ENCODE peak calls at places on chromosomes 3 and 15, in ten cellular contexts. One of them, this sample, is unnamed.

GRCh38 chr3:29100292-29100691 is 180.6 kb upstream of the RBMS3 start:
- DNase-seq in HFF-Myc: no peak
- DNase-seq in A549: no peak
- DNase-seq in mesothelial cell of epicardium: no peak
- DNase-seq in endothelial cell: no peak
- DNase-seq in cardiac muscle cell: peak; percentile 10
- DNase-seq in activated T-helper 1 cell treated with anti-CD3 and anti-CD28 coated beads, Interleukin-2, amount 50 U/mL, for 16 hours: no peak
- DNase-seq in HTR-8/SVneo: no peak
- DNase-seq in ovary: no peak
- DNase-seq in GDM1: no peak
- DNase-seq in this sample: no peak

GRCh38 chr15:26391556-26392229 is 381.2 kb downstream of the GABRB3 start:
- DNase-seq in mesothelial cell of epicardium: no peak
- DNase-seq in HTR-8/SVneo: no peak
- DNase-seq in ovary: no peak
- DNase-seq in cardiac muscle cell: no peak
- DNase-seq in endothelial cell: no peak
- DNase-seq in activated T-helper 1 cell treated with anti-CD3 and anti-CD28 coated beads, Interleukin-2, amount 50 U/mL, for 16 hours: no peak
- DNase-seq in HFF-Myc: no peak
- DNase-seq in GDM1: no peak
- DNase-seq in A549: no peak
- DNase-seq in this sample: no peak

GRCh38 chr3:81891056-81891455 is 129.6 kb upstream of the GBE1 start:
- DNase-seq in ovary: no peak
- DNase-seq in mesothelial cell of epicardium: no peak
- DNase-seq in activated T-helper 1 cell treated with anti-CD3 and anti-CD28 coated beads, Interleukin-2, amount 50 U/mL, for 16 hours: no peak
- DNase-seq in A549: no peak
- DNase-seq in HFF-Myc: no peak
- DNase-seq in GDM1: no peak
- DNase-seq in cardiac muscle cell: no peak
- DNase-seq in HTR-8/SVneo: no peak
- DNase-seq in endothelial cell: no peak
- DNase-seq in this sample: no peak

GRCh38 chr3:6266135-6266534 is 594.8 kb upstream of the GRM7 start:
- DNase-seq in HTR-8/SVneo: no peak
- DNase-seq in endothelial cell: no peak
- DNase-seq in ovary: no peak
- DNase-seq in activated T-helper 1 cell treated with anti-CD3 and anti-CD28 coated beads, Interleukin-2, amount 50 U/mL, for 16 hours: no peak
- DNase-seq in cardiac muscle cell: no peak
- DNase-seq in mesothelial cell of epicardium: no peak
- DNase-seq in HFF-Myc: no peak
- DNase-seq in GDM1: no peak
- DNase-seq in A549: no peak
- DNase-seq in this sample: no peak

GRCh38 chr3:160815280-160815679 is 59.2 kb downstream of the PPM1L start:
- DNase-seq in mesothelial cell of epicardium: no peak
- DNase-seq in activated T-helper 1 cell treated with anti-CD3 and anti-CD28 coated beads, Interleukin-2, amount 50 U/mL, for 16 hours: no peak
- DNase-seq in HTR-8/SVneo: no peak
- DNase-seq in HFF-Myc: no peak
- DNase-seq in GDM1: no peak
- DNase-seq in ovary: no peak
- DNase-seq in cardiac muscle cell: no peak
- DNase-seq in endothelial cell: no peak
- DNase-seq in A549: no peak
- DNase-seq in this sample: no peak

GRCh38 chr3:69853033-69853432 is 113.8 kb downstream of the MITF start:
- DNase-seq in mesothelial cell of epicardium: no peak
- DNase-seq in HTR-8/SVneo: no peak
- DNase-seq in A549: no peak
- DNase-seq in cardiac muscle cell: no peak
- DNase-seq in ovary: no peak
- DNase-seq in activated T-helper 1 cell treated with anti-CD3 and anti-CD28 coated beads, Interleukin-2, amount 50 U/mL, for 16 hours: no peak
- DNase-seq in endothelial cell: no peak
- DNase-seq in HFF-Myc: no peak
- DNase-seq in GDM1: no peak
- DNase-seq in this sample: no peak

GRCh38 chr15:92166751-92167412 is 226.8 kb upstream of the ST8SIA2 start:
- DNase-seq in HTR-8/SVneo: no peak
- DNase-seq in activated T-helper 1 cell treated with anti-CD3 and anti-CD28 coated beads, Interleukin-2, amount 50 U/mL, for 16 hours: no peak
- DNase-seq in endothelial cell: no peak
- DNase-seq in mesothelial cell of epicardium: no peak
- DNase-seq in GDM1: no peak
- DNase-seq in A549: no peak
- DNase-seq in HFF-Myc: no peak
- DNase-seq in ovary: no peak
- DNase-seq in cardiac muscle cell: no peak
- DNase-seq in this sample: no peak

GRCh38 chr3:151837057-151837456 is 23.1 kb downstream of the AADAC start:
- DNase-seq in mesothelial cell of epicardium: no peak
- DNase-seq in ovary: no peak
- DNase-seq in cardiac muscle cell: peak; percentile 65
- DNase-seq in HFF-Myc: peak; percentile 59
- DNase-seq in endothelial cell: no peak
- DNase-seq in activated T-helper 1 cell treated with anti-CD3 and anti-CD28 coated beads, Interleukin-2, amount 50 U/mL, for 16 hours: no peak
- DNase-seq in HTR-8/SVneo: peak; percentile 49
- DNase-seq in A549: peak; percentile 79
- DNase-seq in GDM1: peak; percentile 35
- DNase-seq in this sample: no peak

GRCh38 chr3:184332370-184333090 is 4.9 kb upstream of the FAM131A start:
- DNase-seq in GDM1: no peak
- DNase-seq in endothelial cell: peak; percentile 49
- DNase-seq in cardiac muscle cell: peak; percentile 87
- DNase-seq in HFF-Myc: no peak
- DNase-seq in activated T-helper 1 cell treated with anti-CD3 and anti-CD28 coated beads, Interleukin-2, amount 50 U/mL, for 16 hours: no peak
- DNase-seq in HTR-8/SVneo: peak; percentile 63
- DNase-seq in ovary: no peak
- DNase-seq in A549: no peak
- DNase-seq in mesothelial cell of epicardium: no peak
- DNase-seq in this sample: no peak

GRCh38 chr3:184261270-184262165 is at the start of gene CAMK2N2:
- DNase-seq in cardiac muscle cell: peak; percentile 80
- DNase-seq in activated T-helper 1 cell treated with anti-CD3 and anti-CD28 coated beads, Interleukin-2, amount 50 U/mL, for 16 hours: no peak
- DNase-seq in HTR-8/SVneo: peak; percentile 90
- DNase-seq in ovary: peak; percentile 46
- DNase-seq in HFF-Myc: no peak
- DNase-seq in mesothelial cell of epicardium: no peak
- DNase-seq in GDM1: no peak
- DNase-seq in endothelial cell: peak; percentile 34
- DNase-seq in A549: peak; percentile 83
- DNase-seq in this sample: no peak

GRCh38 chr3:177111541-177111949 is 85.7 kb downstream of the TBL1XR1 start:
- DNase-seq in GDM1: no peak
- DNase-seq in ovary: no peak
- DNase-seq in endothelial cell: no peak
- DNase-seq in cardiac muscle cell: no peak
- DNase-seq in HFF-Myc: no peak
- DNase-seq in mesothelial cell of epicardium: no peak
- DNase-seq in A549: no peak
- DNase-seq in activated T-helper 1 cell treated with anti-CD3 and anti-CD28 coated beads, Interleukin-2, amount 50 U/mL, for 16 hours: no peak
- DNase-seq in HTR-8/SVneo: no peak
- DNase-seq in this sample: no peak

GRCh38 chr3:78647735-78648134 is 1120.1 kb downstream of the ROBO1 start:
- DNase-seq in ovary: no peak
- DNase-seq in cardiac muscle cell: peak; percentile 12
- DNase-seq in GDM1: no peak
- DNase-seq in endothelial cell: no peak
- DNase-seq in HTR-8/SVneo: no peak
- DNase-seq in A549: no peak
- DNase-seq in mesothelial cell of epicardium: no peak
- DNase-seq in HFF-Myc: no peak
- DNase-seq in activated T-helper 1 cell treated with anti-CD3 and anti-CD28 coated beads, Interleukin-2, amount 50 U/mL, for 16 hours: no peak
- DNase-seq in this sample: no peak

GRCh38 chr15:90529369-90530249 is at the start of gene CRTC3:
- DNase-seq in GDM1: peak; percentile 62
- DNase-seq in cardiac muscle cell: peak; percentile 61
- DNase-seq in ovary: peak; percentile 76
- DNase-seq in HTR-8/SVneo: peak; percentile 57
- DNase-seq in mesothelial cell of epicardium: peak; percentile 34
- DNase-seq in A549: peak; percentile 74
- DNase-seq in endothelial cell: peak; percentile 53
- DNase-seq in HFF-Myc: no peak
- DNase-seq in activated T-helper 1 cell treated with anti-CD3 and anti-CD28 coated beads, Interleukin-2, amount 50 U/mL, for 16 hours: peak; percentile 21
- DNase-seq in this sample: no peak

GRCh38 chr3:110381992-110382391 is 689.6 kb upstream of the NECTIN3 start:
- DNase-seq in GDM1: no peak
- DNase-seq in activated T-helper 1 cell treated with anti-CD3 and anti-CD28 coated beads, Interleukin-2, amount 50 U/mL, for 16 hours: no peak
- DNase-seq in endothelial cell: no peak
- DNase-seq in mesothelial cell of epicardium: no peak
- DNase-seq in ovary: no peak
- DNase-seq in cardiac muscle cell: no peak
- DNase-seq in HFF-Myc: no peak
- DNase-seq in A549: no peak
- DNase-seq in HTR-8/SVneo: no peak
- DNase-seq in this sample: no peak

GRCh38 chr3:127768346-127769008 is 53.8 kb downstream of the MGLL start:
- DNase-seq in ovary: no peak
- DNase-seq in HTR-8/SVneo: peak; percentile 75
- DNase-seq in A549: peak; percentile 57
- DNase-seq in cardiac muscle cell: peak; percentile 92
- DNase-seq in HFF-Myc: peak; percentile 95
- DNase-seq in endothelial cell: no peak
- DNase-seq in GDM1: no peak
- DNase-seq in mesothelial cell of epicardium: no peak
- DNase-seq in activated T-helper 1 cell treated with anti-CD3 and anti-CD28 coated beads, Interleukin-2, amount 50 U/mL, for 16 hours: no peak
- DNase-seq in this sample: no peak

GRCh38 chr3:109773006-109773405 is 435.7 kb upstream of the DPPA4 start:
- DNase-seq in GDM1: no peak
- DNase-seq in HTR-8/SVneo: no peak
- DNase-seq in A549: no peak
- DNase-seq in endothelial cell: no peak
- DNase-seq in HFF-Myc: no peak
- DNase-seq in cardiac muscle cell: no peak
- DNase-seq in ovary: no peak
- DNase-seq in mesothelial cell of epicardium: no peak
- DNase-seq in activated T-helper 1 cell treated with anti-CD3 and anti-CD28 coated beads, Interleukin-2, amount 50 U/mL, for 16 hours: no peak
- DNase-seq in this sample: peak; percentile 49

GRCh38 chr3:14647976-14648955 is 3.3 kb upstream of the CCDC174 start:
- DNase-seq in mesothelial cell of epicardium: no peak
- DNase-seq in activated T-helper 1 cell treated with anti-CD3 and anti-CD28 coated beads, Interleukin-2, amount 50 U/mL, for 16 hours: no peak
- DNase-seq in endothelial cell: no peak
- DNase-seq in HTR-8/SVneo: no peak
- DNase-seq in A549: no peak
- DNase-seq in HFF-Myc: no peak
- DNase-seq in cardiac muscle cell: no peak
- DNase-seq in GDM1: no peak
- DNase-seq in ovary: no peak
- DNase-seq in this sample: no peak

GRCh38 chr3:49869525-49870126 is at the start of gene CAMKV:
- DNase-seq in HTR-8/SVneo: peak; percentile 21
- DNase-seq in HFF-Myc: no peak
- DNase-seq in activated T-helper 1 cell treated with anti-CD3 and anti-CD28 coated beads, Interleukin-2, amount 50 U/mL, for 16 hours: no peak
- DNase-seq in cardiac muscle cell: no peak
- DNase-seq in ovary: no peak
- DNase-seq in endothelial cell: peak; percentile 45
- DNase-seq in GDM1: no peak
- DNase-seq in A549: no peak
- DNase-seq in mesothelial cell of epicardium: no peak
- DNase-seq in this sample: no peak

GRCh38 chr3:66993082-66993481 is 5.0 kb upstream of the KBTBD8 start:
- DNase-seq in cardiac muscle cell: no peak
- DNase-seq in A549: no peak
- DNase-seq in GDM1: no peak
- DNase-seq in ovary: no peak
- DNase-seq in mesothelial cell of epicardium: no peak
- DNase-seq in HTR-8/SVneo: no peak
- DNase-seq in activated T-helper 1 cell treated with anti-CD3 and anti-CD28 coated beads, Interleukin-2, amount 50 U/mL, for 16 hours: no peak
- DNase-seq in HFF-Myc: no peak
- DNase-seq in endothelial cell: no peak
- DNase-seq in this sample: no peak

GRCh38 chr3:185507883-185508282 is 9.0 kb upstream of the TMEM41A start:
- DNase-seq in GDM1: no peak
- DNase-seq in mesothelial cell of epicardium: no peak
- DNase-seq in A549: no peak
- DNase-seq in activated T-helper 1 cell treated with anti-CD3 and anti-CD28 coated beads, Interleukin-2, amount 50 U/mL, for 16 hours: no peak
- DNase-seq in HTR-8/SVneo: no peak
- DNase-seq in ovary: no peak
- DNase-seq in endothelial cell: no peak
- DNase-seq in HFF-Myc: no peak
- DNase-seq in cardiac muscle cell: no peak
- DNase-seq in this sample: no peak

GRCh38 chr15:73682597-73683090 is 1.5 kb upstream of the CD276 start:
- DNase-seq in cardiac muscle cell: no peak
- DNase-seq in activated T-helper 1 cell treated with anti-CD3 and anti-CD28 coated beads, Interleukin-2, amount 50 U/mL, for 16 hours: no peak
- DNase-seq in HFF-Myc: no peak
- DNase-seq in HTR-8/SVneo: no peak
- DNase-seq in A549: no peak
- DNase-seq in mesothelial cell of epicardium: no peak
- DNase-seq in ovary: no peak
- DNase-seq in endothelial cell: no peak
- DNase-seq in GDM1: no peak
- DNase-seq in this sample: no peak

GRCh38 chr3:170372190-170372879 is 14.8 kb downstream of the SKIL start:
- DNase-seq in cardiac muscle cell: no peak
- DNase-seq in endothelial cell: no peak
- DNase-seq in ovary: no peak
- DNase-seq in A549: no peak
- DNase-seq in mesothelial cell of epicardium: no peak
- DNase-seq in GDM1: no peak
- DNase-seq in activated T-helper 1 cell treated with anti-CD3 and anti-CD28 coated beads, Interleukin-2, amount 50 U/mL, for 16 hours: no peak
- DNase-seq in HTR-8/SVneo: no peak
- DNase-seq in HFF-Myc: no peak
- DNase-seq in this sample: no peak

GRCh38 chr3:144590854-144591253 is 619.2 kb downstream of the DIPK2A start:
- DNase-seq in cardiac muscle cell: peak; percentile 75
- DNase-seq in activated T-helper 1 cell treated with anti-CD3 and anti-CD28 coated beads, Interleukin-2, amount 50 U/mL, for 16 hours: no peak
- DNase-seq in endothelial cell: no peak
- DNase-seq in A549: peak; percentile 1
- DNase-seq in HTR-8/SVneo: peak; percentile 20
- DNase-seq in ovary: no peak
- DNase-seq in GDM1: no peak
- DNase-seq in HFF-Myc: peak; percentile 45
- DNase-seq in mesothelial cell of epicardium: no peak
- DNase-seq in this sample: peak; percentile 33

GRCh38 chr3:107206141-107206540 is 171.1 kb upstream of the CCDC54 start:
- DNase-seq in mesothelial cell of epicardium: no peak
- DNase-seq in endothelial cell: peak; percentile 37
- DNase-seq in A549: peak; percentile 36
- DNase-seq in GDM1: peak; percentile 14
- DNase-seq in HTR-8/SVneo: peak; percentile 45
- DNase-seq in activated T-helper 1 cell treated with anti-CD3 and anti-CD28 coated beads, Interleukin-2, amount 50 U/mL, for 16 hours: no peak
- DNase-seq in cardiac muscle cell: peak; percentile 85
- DNase-seq in HFF-Myc: peak; percentile 22
- DNase-seq in ovary: no peak
- DNase-seq in this sample: no peak

GRCh38 chr3:96209703-96210102 is 604.7 kb upstream of the EPHA6 start:
- DNase-seq in GDM1: no peak
- DNase-seq in HTR-8/SVneo: no peak
- DNase-seq in cardiac muscle cell: no peak
- DNase-seq in activated T-helper 1 cell treated with anti-CD3 and anti-CD28 coated beads, Interleukin-2, amount 50 U/mL, for 16 hours: no peak
- DNase-seq in A549: no peak
- DNase-seq in endothelial cell: no peak
- DNase-seq in mesothelial cell of epicardium: no peak
- DNase-seq in ovary: no peak
- DNase-seq in HFF-Myc: no peak
- DNase-seq in this sample: no peak

GRCh38 chr3:148146947-148147346 is 550.8 kb upstream of the AGTR1 start:
- DNase-seq in mesothelial cell of epicardium: no peak
- DNase-seq in cardiac muscle cell: peak; percentile 83
- DNase-seq in endothelial cell: no peak
- DNase-seq in HFF-Myc: peak; percentile 4
- DNase-seq in activated T-helper 1 cell treated with anti-CD3 and anti-CD28 coated beads, Interleukin-2, amount 50 U/mL, for 16 hours: no peak
- DNase-seq in A549: no peak
- DNase-seq in GDM1: no peak
- DNase-seq in HTR-8/SVneo: peak; percentile 3
- DNase-seq in ovary: no peak
- DNase-seq in this sample: peak; percentile 52

GRCh38 chr3:188518835-188519452 is 365.0 kb downstream of the LPP start:
- DNase-seq in A549: no peak
- DNase-seq in HTR-8/SVneo: no peak
- DNase-seq in HFF-Myc: no peak
- DNase-seq in ovary: no peak
- DNase-seq in activated T-helper 1 cell treated with anti-CD3 and anti-CD28 coated beads, Interleukin-2, amount 50 U/mL, for 16 hours: no peak
- DNase-seq in GDM1: no peak
- DNase-seq in mesothelial cell of epicardium: no peak
- DNase-seq in endothelial cell: no peak
- DNase-seq in cardiac muscle cell: no peak
- DNase-seq in this sample: no peak

GRCh38 chr3:143464850-143465249 is 345.3 kb downstream of the CHST2 start:
- DNase-seq in mesothelial cell of epicardium: no peak
- DNase-seq in endothelial cell: no peak
- DNase-seq in activated T-helper 1 cell treated with anti-CD3 and anti-CD28 coated beads, Interleukin-2, amount 50 U/mL, for 16 hours: no peak
- DNase-seq in A549: no peak
- DNase-seq in HFF-Myc: no peak
- DNase-seq in HTR-8/SVneo: no peak
- DNase-seq in ovary: no peak
- DNase-seq in GDM1: no peak
- DNase-seq in cardiac muscle cell: no peak
- DNase-seq in this sample: no peak